ENCODE peak calls at places on chromosomes 16 and 17, in six cellular contexts. H is neural progenitor cell, T is K562, K is fibroblast of lung, U is SK-N-SH, E is GM23338. A is an unnamed sample. For H3K36me3, the result is how much of the 10 kb centered on the place peaks cover.

GRCh38 chr16:74052006-74052405 is 244.6 kb upstream of the PSMD7 start:
- DNase-seq in H (no peak), T (no peak), K (no peak), U (no peak), E (no peak), A (no peak)

GRCh38 chr16:60741810-60742209 is 1294.4 kb downstream of the CDH8 start:
- DNase-seq in H (no peak), T (no peak), K (no peak), U (no peak), E (no peak), A (no peak)

GRCh38 chr17:74860229-74860998 is 729 bp upstream of the GRIN2C start:
- DNase-seq in H (peak), T (no peak), K (no peak), U (peak), E (peak), A (no peak)

GRCh38 chr16:59478806-59479205 is 744.7 kb upstream of the GOT2 start:
- DNase-seq in H (no peak), T (no peak), K (peak), U (no peak), E (no peak), A (peak)

GRCh38 chr16:23949630-23950290 is 114.0 kb downstream of the PRKCB start:
- DNase-seq in H (no peak), T (no peak), K (no peak), U (no peak), E (no peak), A (no peak)

GRCh38 chr17:16491131-16491702 is 776 bp downstream of the LRRC75A start:
- DNase-seq in H (peak), T (no peak), K (no peak), U (peak), E (peak), A (no peak)

GRCh38 chr16:81175325-81175891 is 63.1 kb upstream of the BCO1 start:
- DNase-seq in H (no peak), T (no peak), K (peak), U (no peak), E (no peak), A (peak)

GRCh38 chr17:47316316-47316715 is 7.4 kb upstream of the EFCAB13 start:
- DNase-seq in H (no peak), T (no peak), K (peak), U (no peak), E (no peak), A (peak)

GRCh38 chr16:75244844-75245758 is 6.3 kb downstream of the BCAR1 start:
- DNase-seq in H (peak), T (no peak), K (peak), U (peak), E (peak), A (peak)

GRCh38 chr17:79791354-79792123 is 5.3 kb downstream of the CBX8 start:
- DNase-seq in H (peak), T (no peak), K (no peak), U (peak), E (peak), A (no peak)

GRCh38 chr16:29790183-29790948 is at the start of gene KIF22:
- DNase-seq in H (peak), T (peak), K (peak), U (peak), E (peak), A (peak)

GRCh38 chr17:59706900-59707181 is 389 bp downstream of the PTRH2 start:
- DNase-seq in H (no peak), T (no peak), K (peak), U (no peak), E (no peak), A (no peak)

GRCh38 chr17:19369846-19370492 is 7.4 kb upstream of the B9D1 start:
- DNase-seq in H (no peak), T (no peak), K (no peak), U (no peak), E (no peak), A (no peak)

GRCh38 chr16:82056550-82056896 is 21.5 kb downstream of the HSD17B2 start:
- DNase-seq in H (no peak), T (no peak), K (no peak), U (no peak), E (no peak), A (no peak)

GRCh38 chr17:13474073-13474800 is 127.5 kb downstream of the HS3ST3A1 start:
- DNase-seq in H (no peak), T (no peak), K (peak), U (no peak), E (no peak), A (peak)

GRCh38 chr17:54085020-54085419 is 262.3 kb downstream of the KIF2B start:
- DNase-seq in H (no peak), T (no peak), K (no peak), U (no peak), E (no peak), A (no peak)

GRCh38 chr17:81035389-81036127 is 607 bp downstream of the BAIAP2 start:
- DNase-seq in H (peak), T (no peak), K (peak), U (no peak), E (no peak), A (no peak)

GRCh38 chr16:2742323-2743006 is 10.0 kb upstream of the SRRM2 start:
- DNase-seq in H (no peak), T (no peak), K (no peak), U (no peak), E (no peak), A (no peak)

GRCh38 chr17:596763-597644 is 117.6 kb downstream of the VPS53 start:
- DNase-seq in H (no peak), T (peak), K (peak), U (peak), E (no peak), A (peak)

GRCh38 chr17:50918071-50918932 is 52.1 kb upstream of the TOB1 start:
- DNase-seq in H (no peak), T (no peak), K (no peak), U (no peak), E (no peak), A (no peak)

GRCh38 chr16:49491736-49492089 is 118.1 kb downstream of the C16orf78 start:
- DNase-seq in H (peak), T (no peak), K (peak), U (no peak), E (peak), A (no peak)

GRCh38 chr17:32356750-32357149 is 6.8 kb downstream of the ZNF207 start:
- DNase-seq in H (no peak), T (no peak), K (no peak), U (no peak), E (no peak), A (no peak)

GRCh38 chr16:68351463-68351862 is 40.6 kb downstream of the PRMT7 start:
- DNase-seq in H (no peak), T (no peak), K (no peak), U (no peak), E (no peak), A (no peak)

GRCh38 chr17:60157487-60158040 is 7.8 kb downstream of the CA4 start:
- DNase-seq in H (no peak), T (no peak), K (no peak), U (peak), E (peak), A (no peak)

GRCh38 chr16:49150341-49150740 is 131.3 kb downstream of the CBLN1 start:
- DNase-seq in H (no peak), T (no peak), K (no peak), U (no peak), E (no peak), A (no peak)

GRCh38 chr16:74813109-74813641 is 38.6 kb upstream of the FA2H start:
- DNase-seq in H (peak), T (peak), K (peak), U (peak), E (peak), A (peak)

GRCh38 chr16:24845726-24846547 is at the start of gene SLC5A11:
- DNase-seq in H (no peak), T (no peak), K (no peak), U (no peak), E (no peak), A (no peak)

GRCh38 chr17:44197980-44198720 is 1.5 kb downstream of the ATXN7L3 start:
- DNase-seq in H (peak), T (peak), K (peak), U (no peak), E (peak), A (no peak)

GRCh38 chr16:70490261-70490660 is 33.1 kb downstream of the COG4 start:
- DNase-seq in H (no peak), T (no peak), K (peak), U (no peak), E (no peak), A (no peak)

GRCh38 chr17:77373298-77374169 is 232.8 kb downstream of the SEC14L1 start:
- DNase-seq in H (peak), T (no peak), K (no peak), U (peak), E (peak), A (no peak)

GRCh38 chr16:89119161-89119621 is 25.5 kb downstream of the ACSF3 start:
- DNase-seq in H (no peak), T (no peak), K (no peak), U (no peak), E (no peak), A (no peak)

GRCh38 chr17:61617261-61617660 is 26.2 kb upstream of the NACA2 start:
- DNase-seq in H (no peak), T (no peak), K (no peak), U (no peak), E (no peak), A (no peak)

GRCh38 chr17:77456271-77456950 is 315.6 kb downstream of the SEC14L1 start:
- DNase-seq in H (no peak), T (no peak), K (no peak), U (no peak), E (no peak), A (no peak)

GRCh38 chr16:29820730-29821662 is 734 bp downstream of the MVP start:
- DNase-seq in H (no peak), T (no peak), K (no peak), U (no peak), E (no peak), A (no peak)

GRCh38 chr16:67666032-67666537 is 465 bp downstream of the ENKD1 start:
- DNase-seq in H (peak), T (peak), K (no peak), U (peak), E (peak), A (no peak)

GRCh38 chr16:14606102-14606501 is 24.0 kb downstream of the PARN start:
- DNase-seq in H (no peak), T (no peak), K (no peak), U (no peak), E (no peak), A (no peak)

GRCh38 chr17:66855204-66855603 is 20.3 kb downstream of the CACNG5 start:
- DNase-seq in H (peak), T (peak), K (no peak), U (no peak), E (peak), A (no peak)

GRCh38 chr16:58085584-58086251 is 43.5 kb downstream of the CFAP20 start:
- DNase-seq in H (no peak), T (no peak), K (no peak), U (peak), E (no peak), A (no peak)

GRCh38 chr16:58087209-58087913 is 41.8 kb downstream of the CFAP20 start:
- DNase-seq in H (no peak), T (no peak), K (no peak), U (no peak), E (no peak), A (no peak)

GRCh38 chr16:58086381-58087208 is 42.6 kb downstream of the CFAP20 start:
- DNase-seq in H (no peak), T (no peak), K (no peak), U (peak), E (no peak), A (no peak)

GRCh38 chr16:58085171-58085570 is 44.0 kb downstream of the CFAP20 start:
- DNase-seq in H (no peak), T (no peak), K (no peak), U (no peak), E (no peak), A (no peak)

GRCh38 chr16:58088116-58088515 is 41.1 kb downstream of the CFAP20 start:
- DNase-seq in H (no peak), T (no peak), K (no peak), U (no peak), E (no peak), A (no peak)
- H3K4me2 ChIP-seq in H (no peak), T (no peak), K (no peak), U (no peak), E (no peak), A (no peak)

DNA sequence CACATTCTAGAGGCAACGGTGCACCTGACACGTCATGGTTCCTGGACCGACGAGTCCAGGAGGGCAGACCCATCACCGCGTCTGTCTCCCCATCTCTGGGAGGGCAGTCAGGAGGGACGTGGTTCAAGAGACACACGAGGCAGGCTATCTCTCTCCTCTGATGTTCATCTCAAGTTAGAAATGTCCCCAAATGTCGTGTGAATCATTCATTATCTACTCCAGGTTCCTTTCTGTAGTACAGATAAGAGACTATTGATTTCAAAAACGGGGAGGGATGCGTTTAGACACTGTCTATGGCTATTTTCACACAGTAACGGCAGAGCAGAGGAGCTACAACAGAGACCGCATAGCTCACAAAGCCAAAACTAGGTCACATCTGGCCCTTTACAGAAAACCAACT is 7.0 kb downstream of the MEAK7 start:
- DNase-seq in H (no peak), T (no peak), K (no peak), U (no peak), E (no peak), A (no peak)
- H3K36me3 ChIP-seq in H (under half), T (under half), K (under half), U (under half), E (under half), A (half or more)

GRCh38 chr16:11102523-11102898 is 153.5 kb downstream of the SOCS1 start:
- DNase-seq in H (no peak), T (no peak), K (no peak), U (no peak), E (no peak), A (no peak)
- H2AFZ ChIP-seq in H (no peak), T (no peak), K (no peak), U (no peak), E (no peak), A (no peak)

GRCh38 chr17:45309400-45309799 is 7.4 kb downstream of the MAP3K14 start:
- DNase-seq in H (no peak), T (peak), K (no peak), U (no peak), E (no peak), A (no peak)
- H3K4me2 ChIP-seq in H (no peak), T (no peak), K (no peak), U (no peak), E (no peak), A (no peak)

GRCh38 chr16:5379948-5380347 is 282.4 kb upstream of the EEF2KMT start:
- DNase-seq in H (no peak), T (no peak), K (no peak), U (no peak), E (no peak), A (no peak)
- H3K36me3 ChIP-seq in H (under half), T (under half), K (under half), U (under half), E (under half), A (under half)

GRCh38 chr16:71817690-71818089 is 9.1 kb upstream of the AP1G1 start:
- DNase-seq in H (no peak), T (no peak), K (no peak), U (no peak), E (no peak), A (no peak)
- H2AFZ ChIP-seq in H (no peak), T (peak), K (no peak), U (peak), E (peak), A (peak)

GRCh38 chr17:8619294-8619693 is 11.2 kb downstream of the MYH10 start:
- DNase-seq in H (no peak), T (no peak), K (no peak), U (no peak), E (no peak), A (no peak)

GRCh38 chr17:8622191-8622590 is 8.3 kb downstream of the MYH10 start:
- DNase-seq in H (no peak), T (no peak), K (peak), U (no peak), E (no peak), A (no peak)

GRCh38 chr17:8621585-8621984 is 8.9 kb downstream of the MYH10 start:
- DNase-seq in H (no peak), T (peak), K (peak), U (no peak), E (no peak), A (peak)

GRCh38 chr17:8628172-8628571 is 2.4 kb downstream of the MYH10 start:
- DNase-seq in H (peak), T (peak), K (peak), U (no peak), E (no peak), A (no peak)

GRCh38 chr17:8623591-8623990 is 6.9 kb downstream of the MYH10 start:
- DNase-seq in H (no peak), T (no peak), K (peak), U (no peak), E (no peak), A (peak)
- H3K4me2 ChIP-seq in H (peak), T (no peak), K (no peak), U (no peak), E (peak), A (peak)

DNA sequence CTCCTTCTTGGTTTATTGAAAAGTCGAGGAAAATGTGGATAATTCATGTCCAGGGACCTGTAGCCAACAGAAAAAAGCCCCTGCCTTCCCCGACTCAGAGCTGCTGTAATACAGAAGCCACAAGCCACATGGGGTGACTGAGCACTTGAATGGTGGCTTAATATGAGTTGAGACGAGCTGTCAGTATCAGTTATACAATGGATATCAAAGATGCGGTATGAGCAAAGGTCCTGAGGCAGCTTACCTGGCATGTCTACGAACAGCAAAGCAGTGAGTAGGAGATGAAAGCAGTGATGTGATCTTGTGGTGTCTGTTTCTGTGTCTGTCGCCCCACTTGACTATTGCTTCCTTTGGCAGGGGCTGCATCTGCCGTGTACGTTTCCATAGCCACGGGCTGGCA is 12.2 kb upstream of the RMI2 start:
- DNase-seq in H (no peak), T (no peak), K (no peak), U (no peak), E (no peak), A (no peak)
- H3K36me3 ChIP-seq in H (under half), T (under half), K (under half), U (under half), E (under half), A (under half)